ENCODE peak calls at places on chromosomes 4 and X, in eight cellular contexts. R is cardiac muscle cell, M is hepatocyte, O is heart left ventricle, G is lung, F is adrenal gland, A is SK-N-SH, V is iPS DF 6.9. P is an unnamed sample.

GRCh38 chrX:154478728-154479622 is at the start of gene LAGE3:
- DNase-seq in R (peak), M (peak), O (peak), G (peak), F (peak), A (peak), V (no peak), P (peak)

GRCh38 chrX:97060019-97060418 is 176.3 kb downstream of the RPA4 start:
- DNase-seq in R (peak), M (no peak), O (no peak), G (no peak), F (no peak), A (no peak), V (peak), P (no peak)

GRCh38 chr4:27270435-27270834 is 409.8 kb downstream of the STIM2 start:
- DNase-seq in R (no peak), M (no peak), O (no peak), G (no peak), F (no peak), A (no peak), V (no peak), P (no peak)

GRCh38 chr4:87433342-87433741 is 11.0 kb downstream of the NUDT9 start:
- DNase-seq in R (no peak), M (no peak), O (no peak), G (no peak), F (no peak), A (no peak), V (no peak), P (no peak)

GRCh38 chrX:16445166-16445752 is 204.7 kb upstream of the S100G start:
- DNase-seq in R (peak), M (peak), O (no peak), G (no peak), F (peak), A (peak), V (no peak), P (no peak)

GRCh38 chr4:1039493-1040343 is 28.3 kb downstream of the FGFRL1 start:
- DNase-seq in R (peak), M (peak), O (no peak), G (no peak), F (peak), A (no peak), V (no peak), P (peak)

GRCh38 chr4:53676402-53676871 is 85.2 kb upstream of the LNX1 start:
- DNase-seq in R (no peak), M (no peak), O (no peak), G (no peak), F (no peak), A (no peak), V (no peak), P (no peak)

GRCh38 chr4:67366341-67366861 is 178.9 kb downstream of the CENPC start:
- DNase-seq in R (no peak), M (no peak), O (no peak), G (no peak), F (no peak), A (no peak), V (no peak), P (no peak)

GRCh38 chrX:68503830-68504229 is 5.0 kb downstream of the YIPF6 start:
- DNase-seq in R (no peak), M (no peak), O (no peak), G (no peak), F (no peak), A (no peak), V (no peak), P (no peak)

GRCh38 chrX:69285881-69286545 is 120.8 kb upstream of the PJA1 start:
- DNase-seq in R (peak), M (peak), O (peak), G (peak), F (peak), A (peak), V (no peak), P (peak)

GRCh38 chr4:128907966-128908365 is 98.5 kb downstream of the JADE1 start:
- DNase-seq in R (no peak), M (no peak), O (no peak), G (no peak), F (no peak), A (no peak), V (no peak), P (no peak)

GRCh38 chrX:24241822-24242648 is 71.8 kb downstream of the SUPT20HL2 start:
- DNase-seq in R (peak), M (peak), O (peak), G (no peak), F (no peak), A (peak), V (no peak), P (no peak)

GRCh38 chr4:3717241-3717640 is 48.9 kb upstream of the ADRA2C start:
- DNase-seq in R (no peak), M (no peak), O (no peak), G (no peak), F (no peak), A (no peak), V (no peak), P (no peak)

GRCh38 chr4:139453041-139453370 is 915 bp upstream of the RAB33B start:
- DNase-seq in R (no peak), M (peak), O (no peak), G (no peak), F (no peak), A (no peak), V (no peak), P (no peak)

GRCh38 chr4:139450586-139450985 is 3.3 kb upstream of the RAB33B start:
- DNase-seq in R (no peak), M (no peak), O (no peak), G (no peak), F (no peak), A (no peak), V (no peak), P (no peak)

GRCh38 chr4:139453371-139454110 is 380 bp upstream of the RAB33B start:
- DNase-seq in R (peak), M (peak), O (peak), G (peak), F (peak), A (peak), V (peak), P (peak)

GRCh38 chr4:139454111-139454600 is at the start of gene RAB33B:
- DNase-seq in R (no peak), M (no peak), O (no peak), G (no peak), F (no peak), A (no peak), V (no peak), P (no peak)

GRCh38 chr4:139452000-139452399 is 1.9 kb upstream of the RAB33B start:
- DNase-seq in R (no peak), M (no peak), O (no peak), G (no peak), F (no peak), A (no peak), V (no peak), P (no peak)
- H3K27ac ChIP-seq in R (peak), M (peak), O (no peak), G (no peak), F (no peak), A (peak), V (no peak), P (no peak)

GRCh38 chr4:15526924-15527592 is 57.4 kb downstream of the CC2D2A start:
- DNase-seq in R (no peak), M (no peak), O (no peak), G (no peak), F (no peak), A (no peak), V (no peak), P (no peak)

GRCh38 chr4:15525080-15525479 is 55.4 kb downstream of the CC2D2A start:
- DNase-seq in R (no peak), M (peak), O (no peak), G (no peak), F (no peak), A (no peak), V (no peak), P (no peak)

GRCh38 chr4:15516494-15516893 is 46.8 kb downstream of the CC2D2A start:
- DNase-seq in R (no peak), M (no peak), O (no peak), G (no peak), F (no peak), A (no peak), V (no peak), P (no peak)

DNA sequence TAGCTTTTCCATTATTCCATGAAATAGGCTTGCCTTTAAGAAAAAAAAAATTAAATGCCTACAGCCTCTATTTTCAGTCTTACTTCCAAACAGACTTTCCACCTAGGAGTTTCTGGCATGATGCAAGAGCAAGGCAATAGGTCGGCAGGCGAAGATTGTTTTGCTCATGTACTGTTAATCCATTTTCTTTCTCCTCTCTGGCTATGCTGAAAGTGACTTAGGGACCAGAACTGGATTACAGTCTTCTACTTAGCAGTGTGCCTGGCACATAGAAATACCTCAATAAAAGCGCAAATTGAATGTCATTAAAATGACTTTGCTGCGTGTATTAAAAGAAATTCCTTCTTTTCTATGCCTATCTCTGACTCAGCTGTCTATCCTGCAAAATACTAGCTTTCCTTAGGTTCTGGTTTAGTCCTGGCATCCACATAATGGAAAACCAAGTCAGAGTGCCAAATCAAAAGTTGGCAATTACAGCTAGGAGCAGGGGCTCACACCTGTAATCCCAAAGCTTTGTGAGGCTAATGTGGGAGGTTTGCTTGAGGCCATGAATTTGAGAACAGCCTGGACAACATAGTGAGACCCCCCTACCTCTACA is 51.9 kb downstream of the CC2D2A start:
- DNase-seq in R (no peak), M (no peak), O (no peak), G (no peak), F (no peak), A (no peak), V (no peak), P (no peak)
- H3K27ac ChIP-seq in R (no peak), M (no peak), O (no peak), G (no peak), F (no peak), A (no peak), V (no peak), P (no peak)

GRCh38 chr4:123843137-123843536 is 446.5 kb downstream of the SPRY1 start:
- DNase-seq in R (no peak), M (no peak), O (no peak), G (no peak), F (no peak), A (no peak), V (no peak), P (no peak)
- H3K27ac ChIP-seq in R (no peak), M (no peak), O (peak), G (no peak), F (no peak), A (peak), V (no peak), P (no peak)

DNA sequence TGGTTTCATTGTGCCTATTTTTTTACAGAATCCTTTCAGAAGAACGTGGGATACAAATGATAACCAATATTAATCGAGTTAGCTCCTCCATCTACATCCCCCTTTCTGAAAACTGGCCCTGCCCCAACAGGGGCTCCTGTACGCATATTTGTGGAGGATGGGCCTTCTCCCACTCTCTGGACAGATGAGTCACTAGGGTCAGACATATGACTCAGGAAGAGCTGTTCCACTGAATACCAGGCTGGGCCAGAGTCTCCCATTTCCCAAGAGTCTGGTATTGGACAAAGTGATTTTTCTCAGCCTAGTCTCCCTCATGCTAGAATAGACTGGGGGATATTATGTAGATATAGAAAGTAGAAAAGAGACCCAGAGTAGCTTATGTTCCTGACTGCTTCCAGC is 142.4 kb downstream of the TSPAN5 start:
- DNase-seq in R (no peak), M (peak), O (no peak), G (no peak), F (no peak), A (no peak), V (no peak), P (no peak)
- H3K27ac ChIP-seq in R (no peak), M (peak), O (no peak), G (no peak), F (no peak), A (peak), V (no peak), P (no peak)

GRCh38 chr4:88745175-88745574 is 47.5 kb upstream of the NAP1L5 start:
- DNase-seq in R (no peak), M (no peak), O (no peak), G (no peak), F (no peak), A (no peak), V (no peak), P (no peak)
- H3K27ac ChIP-seq in R (no peak), M (no peak), O (peak), G (no peak), F (peak), A (no peak), V (no peak), P (no peak)

DNA sequence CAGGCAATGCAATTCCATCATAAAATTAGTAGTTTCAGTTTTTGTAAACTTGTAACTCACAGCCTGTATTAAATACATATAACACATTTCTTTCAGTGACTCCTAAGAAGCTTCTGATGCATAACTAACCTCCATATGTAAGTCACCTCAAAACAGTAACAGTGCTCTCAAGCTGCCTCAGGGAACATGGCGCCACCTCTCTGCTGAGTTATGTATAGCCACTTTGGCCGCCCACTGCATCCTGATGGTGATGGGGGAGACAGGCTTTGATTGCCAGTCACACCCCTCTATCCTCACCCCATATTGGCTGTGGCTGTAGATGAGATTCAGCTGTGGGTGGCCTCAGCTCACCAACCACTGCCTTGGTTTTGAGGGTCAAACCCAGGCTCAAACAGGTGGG is 54.3 kb downstream of the LRBA start:
- DNase-seq in R (no peak), M (peak), O (no peak), G (no peak), F (no peak), A (peak), V (peak), P (no peak)
- H3K27ac ChIP-seq in R (no peak), M (no peak), O (no peak), G (no peak), F (no peak), A (no peak), V (no peak), P (no peak)

DNA sequence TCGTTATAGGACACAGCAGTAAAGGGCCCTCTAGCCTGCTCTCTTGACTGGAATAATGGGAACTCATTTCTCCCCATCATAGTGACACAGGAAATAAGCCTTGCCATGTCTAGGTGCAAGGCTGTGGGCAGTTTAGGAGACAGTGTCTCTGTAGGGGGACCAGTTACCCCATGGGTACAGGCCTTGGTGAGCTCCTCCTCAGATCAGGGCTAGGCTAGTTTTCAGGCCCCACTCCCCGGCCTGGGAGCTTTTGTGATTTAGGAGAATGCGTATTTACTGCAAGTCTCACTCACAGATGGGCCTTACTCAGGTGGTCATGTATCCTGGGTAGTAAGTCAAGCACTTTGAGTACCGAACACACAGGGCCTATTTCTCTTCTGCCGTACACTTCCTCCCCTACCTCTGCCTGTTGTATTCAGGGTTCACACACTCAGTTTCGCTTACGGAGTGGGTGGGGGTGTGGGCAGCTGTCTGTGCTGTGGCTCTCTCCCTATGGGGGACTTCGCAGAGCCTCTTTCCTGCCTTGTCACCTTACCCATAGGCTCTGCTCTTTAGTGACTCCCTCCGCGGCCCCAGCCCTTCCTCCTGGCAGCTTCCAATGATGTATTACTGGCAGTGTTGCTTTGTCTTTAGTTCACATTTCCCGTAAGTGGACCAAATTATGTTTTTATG is 34.2 kb downstream of the FAM193A start:
- DNase-seq in R (no peak), M (no peak), O (peak), G (no peak), F (no peak), A (no peak), V (no peak), P (no peak)
- H3K27ac ChIP-seq in R (peak), M (no peak), O (peak), G (no peak), F (peak), A (no peak), V (no peak), P (no peak)

DNA sequence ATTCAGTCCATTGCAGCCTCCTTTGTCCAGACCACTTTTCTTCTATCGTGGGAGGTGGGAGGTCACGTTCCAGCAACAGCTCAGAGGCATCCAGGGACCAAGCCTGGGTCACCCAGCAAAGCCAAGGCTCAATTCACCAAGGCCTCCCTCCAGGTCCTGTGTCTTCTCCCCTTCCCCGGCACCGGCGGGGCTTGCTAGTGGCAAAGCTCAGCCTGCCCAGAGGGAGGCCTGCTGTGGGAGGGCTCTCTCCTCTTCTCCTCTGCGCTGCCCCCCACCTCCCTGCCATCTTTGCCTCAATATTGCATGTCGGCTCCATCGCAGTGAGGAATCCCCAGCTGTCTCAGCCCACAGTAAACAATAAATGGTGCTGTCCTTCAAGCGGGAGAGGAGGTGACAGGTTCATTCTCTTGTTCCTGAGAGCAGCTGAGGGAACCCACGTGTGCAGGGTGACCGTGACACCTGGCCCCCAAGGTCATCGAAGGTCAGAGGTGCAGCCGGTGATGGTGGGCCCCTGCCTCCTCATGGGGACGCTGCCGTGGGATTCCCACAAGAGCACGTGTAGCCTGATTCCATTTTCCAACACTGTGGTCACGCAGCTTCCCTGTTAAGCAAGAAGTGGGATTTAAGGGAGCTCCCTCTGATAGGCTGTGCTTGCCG is 111.5 kb upstream of the PSAPL1 start:
- DNase-seq in R (no peak), M (no peak), O (no peak), G (no peak), F (no peak), A (no peak), V (no peak), P (no peak)
- H3K27ac ChIP-seq in R (no peak), M (no peak), O (no peak), G (no peak), F (no peak), A (no peak), V (no peak), P (no peak)

GRCh38 chrX:37686979-37687378 is 1.4 kb downstream of the XK start:
- DNase-seq in R (no peak), M (no peak), O (no peak), G (no peak), F (no peak), A (no peak), V (no peak), P (no peak)

GRCh38 chrX:37685452-37686347 is at the start of gene XK:
- DNase-seq in R (peak), M (peak), O (peak), G (peak), F (peak), A (peak), V (peak), P (peak)

GRCh38 chrX:37686348-37686736 is 751 bp downstream of the XK start:
- DNase-seq in R (no peak), M (no peak), O (no peak), G (no peak), F (no peak), A (no peak), V (no peak), P (no peak)

GRCh38 chrX:37684918-37685317 is 673 bp upstream of the XK start:
- DNase-seq in R (no peak), M (no peak), O (no peak), G (no peak), F (no peak), A (no peak), V (no peak), P (no peak)

GRCh38 chrX:37684426-37684825 is 1.2 kb upstream of the XK start:
- DNase-seq in R (peak), M (no peak), O (peak), G (no peak), F (peak), A (no peak), V (no peak), P (no peak)
- H3K27ac ChIP-seq in R (peak), M (no peak), O (peak), G (peak), F (peak), A (no peak), V (no peak), P (no peak)